ENCODE peak calls at places on chromosomes 3 and 15, in six cellular contexts. Y is tibial nerve, W is ovary, A is stomach, G is heart left ventricle, M is breast epithelium. D is an unnamed sample. For H3K36me3, the result is how much of the 10 kb centered on the place peaks cover.

GRCh38 chr3:5219216-5219615 is 31.7 kb downstream of the EDEM1 start:
- DNase-seq in Y (no peak), W (no peak), A (no peak), G (no peak), M (no peak), D (no peak)

GRCh38 chr15:74610302-74610951 is 5.2 kb upstream of the CLK3 start:
- DNase-seq in Y (no peak), W (no peak), A (no peak), G (peak), M (no peak), D (peak)

GRCh38 chr3:10007126-10007782 is 19.0 kb upstream of the FANCD2 start:
- DNase-seq in Y (no peak), W (no peak), A (no peak), G (no peak), M (no peak), D (no peak)

GRCh38 chr3:34066328-34066727 is 267.9 kb downstream of the PDCD6IP start:
- DNase-seq in Y (no peak), W (no peak), A (no peak), G (no peak), M (no peak), D (no peak)

GRCh38 chr3:123773681-123774431 is 110.3 kb downstream of the MYLK start:
- DNase-seq in Y (peak), W (no peak), A (no peak), G (no peak), M (no peak), D (no peak)

GRCh38 chr3:99783009-99783573 is 34.6 kb upstream of the CMSS1 start:
- DNase-seq in Y (peak), W (no peak), A (no peak), G (no peak), M (no peak), D (no peak)

GRCh38 chr3:129812589-129812988 is 80.9 kb downstream of the TMCC1 start:
- DNase-seq in Y (no peak), W (no peak), A (no peak), G (no peak), M (no peak), D (no peak)

GRCh38 chr15:41562784-41563198 is 3.8 kb downstream of the TYRO3 start:
- DNase-seq in Y (no peak), W (peak), A (no peak), G (no peak), M (no peak), D (no peak)

GRCh38 chr3:133157716-133158115 is 119.5 kb downstream of the TMEM108 start:
- DNase-seq in Y (no peak), W (no peak), A (no peak), G (no peak), M (no peak), D (no peak)

GRCh38 chr15:35827156-35827555 is 281.2 kb upstream of the DPH6 start:
- DNase-seq in Y (no peak), W (no peak), A (no peak), G (no peak), M (no peak), D (no peak)

GRCh38 chr15:95325763-95326688 is 1004.5 kb upstream of the NR2F2 start:
- DNase-seq in Y (peak), W (peak), A (no peak), G (no peak), M (no peak), D (no peak)

GRCh38 chr3:42493798-42494151 is 8.7 kb upstream of the VIPR1 start:
- DNase-seq in Y (no peak), W (no peak), A (peak), G (no peak), M (peak), D (peak)

GRCh38 chr15:66423149-66423548 is 36.4 kb downstream of the MAP2K1 start:
- DNase-seq in Y (no peak), W (no peak), A (no peak), G (no peak), M (no peak), D (no peak)

GRCh38 chr3:115624029-115624645 is 827 bp downstream of the GAP43 start:
- DNase-seq in Y (no peak), W (no peak), A (no peak), G (no peak), M (no peak), D (no peak)

GRCh38 chr3:53354945-53355498 is 7.7 kb upstream of the DCP1A start:
- DNase-seq in Y (no peak), W (no peak), A (no peak), G (no peak), M (no peak), D (no peak)

GRCh38 chr3:5330152-5330810 is 142.8 kb downstream of the EDEM1 start:
- DNase-seq in Y (no peak), W (no peak), A (no peak), G (no peak), M (no peak), D (no peak)

GRCh38 chr3:150754896-150755295 is 8.1 kb downstream of the SIAH2 start:
- DNase-seq in Y (no peak), W (no peak), A (no peak), G (no peak), M (no peak), D (no peak)

GRCh38 chr15:91894606-91895005 is 41.1 kb downstream of the SLCO3A1 start:
- DNase-seq in Y (no peak), W (no peak), A (no peak), G (no peak), M (no peak), D (no peak)

GRCh38 chr15:38128389-38128788 is 124.2 kb upstream of the SPRED1 start:
- DNase-seq in Y (no peak), W (no peak), A (no peak), G (no peak), M (no peak), D (no peak)

GRCh38 chr3:12796171-12797123 is at the start of gene CAND2:
- DNase-seq in Y (peak), W (peak), A (peak), G (peak), M (no peak), D (peak)

GRCh38 chr3:155362808-155363689 is 69.6 kb upstream of the STRIT1 start:
- DNase-seq in Y (no peak), W (no peak), A (no peak), G (no peak), M (no peak), D (no peak)

GRCh38 chr3:41888368-41889076 is 73.4 kb downstream of the ULK4 start:
- DNase-seq in Y (no peak), W (no peak), A (no peak), G (no peak), M (no peak), D (no peak)

GRCh38 chr3:42666022-42666421 is 12.5 kb downstream of the ZBTB47 start:
- DNase-seq in Y (no peak), W (no peak), A (no peak), G (no peak), M (no peak), D (no peak)

GRCh38 chr3:72412557-72412956 is 435.7 kb downstream of the SHQ1 start:
- DNase-seq in Y (no peak), W (no peak), A (no peak), G (no peak), M (no peak), D (no peak)

GRCh38 chr3:72411102-72411501 is 437.1 kb downstream of the SHQ1 start:
- DNase-seq in Y (no peak), W (no peak), A (no peak), G (no peak), M (no peak), D (no peak)

GRCh38 chr3:72413228-72413627 is 435.0 kb downstream of the SHQ1 start:
- DNase-seq in Y (no peak), W (no peak), A (no peak), G (no peak), M (no peak), D (no peak)

GRCh38 chr3:72408983-72409779 is 439.1 kb downstream of the SHQ1 start:
- DNase-seq in Y (no peak), W (no peak), A (no peak), G (no peak), M (no peak), D (no peak)

DNA sequence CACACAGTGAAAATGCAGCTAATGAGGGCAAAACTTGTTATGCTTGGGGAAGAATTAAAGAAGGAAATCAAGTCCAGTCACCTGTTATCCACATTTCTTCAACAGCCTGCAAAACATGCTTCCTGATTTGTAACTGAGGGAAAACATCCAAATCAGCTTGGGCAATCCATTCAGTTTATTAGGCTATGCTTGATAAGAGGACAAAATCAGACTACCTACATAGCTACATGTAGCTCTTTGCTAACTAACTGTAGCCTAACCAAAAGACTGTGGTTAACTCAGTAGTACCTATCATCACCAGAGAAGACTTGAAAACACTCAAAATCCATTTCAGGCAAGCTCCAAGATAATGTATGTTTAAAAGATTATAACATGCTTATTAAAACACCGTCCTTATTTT is 436.4 kb downstream of the SHQ1 start:
- DNase-seq in Y (no peak), W (no peak), A (no peak), G (no peak), M (no peak), D (no peak)
- TF ChIP-seq POLR2A in Y (no peak), W (no peak), A (no peak), G (no peak), M (no peak), D (no peak)

GRCh38 chr15:37078566-37078965 is 21.8 kb downstream of the MEIS2 start:
- DNase-seq in Y (no peak), W (no peak), A (no peak), G (no peak), M (no peak), D (no peak)

GRCh38 chr15:37076543-37076942 is 23.8 kb downstream of the MEIS2 start:
- DNase-seq in Y (no peak), W (no peak), A (no peak), G (no peak), M (no peak), D (no peak)

GRCh38 chr15:37072181-37072580 is 28.2 kb downstream of the MEIS2 start:
- DNase-seq in Y (no peak), W (no peak), A (no peak), G (no peak), M (no peak), D (no peak)

GRCh38 chr15:37078000-37078399 is 22.3 kb downstream of the MEIS2 start:
- DNase-seq in Y (no peak), W (no peak), A (no peak), G (no peak), M (no peak), D (no peak)

GRCh38 chr15:37075777-37076176 is 24.6 kb downstream of the MEIS2 start:
- DNase-seq in Y (no peak), W (no peak), A (no peak), G (no peak), M (no peak), D (no peak)
- H3K36me3 ChIP-seq in Y (under half), W (under half), A (under half), G (under half), M (under half), D (under half)

GRCh38 chr15:43792761-43793493 is 807 bp downstream of the SERF2 start:
- DNase-seq in Y (no peak), W (no peak), A (no peak), G (peak), M (no peak), D (peak)
- TF ChIP-seq POLR2A in Y (no peak), W (no peak), A (no peak), G (no peak), M (peak), D (peak)

GRCh38 chr3:191003742-191004141 is 141.2 kb upstream of the GMNC start:
- DNase-seq in Y (no peak), W (no peak), A (no peak), G (no peak), M (no peak), D (no peak)
- H3K36me3 ChIP-seq in Y (under half), W (under half), A (under half), G (under half), M (under half), D (under half)

D was measured in body of pancreas.